ENCODE peak calls at places on chromosomes 16 and 17, in five cellular contexts. One of them, this sample, is unnamed.

GRCh38 chr17:73031472-73031871 is 61.0 kb downstream of the SLC39A11 start:
- DNase-seq in H1: no peak
- DNase-seq in K562: no peak
- DNase-seq in GM12892: no peak
- DNase-seq in HepG2: no peak
- DNase-seq in this sample: no peak

GRCh38 chr16:87653234-87653633 is 50.9 kb downstream of the JPH3 start:
- DNase-seq in H1: no peak
- DNase-seq in K562: peak
- DNase-seq in GM12892: no peak
- DNase-seq in HepG2: peak
- DNase-seq in this sample: peak

GRCh38 chr17:15446036-15446435 is 21.4 kb downstream of the CDRT4 start:
- DNase-seq in H1: peak
- DNase-seq in K562: peak
- DNase-seq in GM12892: no peak
- DNase-seq in HepG2: no peak
- DNase-seq in this sample: no peak

GRCh38 chr17:44218344-44219125 is 940 bp downstream of the UBTF start:
- DNase-seq in H1: peak
- DNase-seq in K562: peak
- DNase-seq in GM12892: peak
- DNase-seq in HepG2: peak
- DNase-seq in this sample: peak

GRCh38 chr16:10859650-10860049 is 17.4 kb upstream of the CIITA start:
- DNase-seq in H1: no peak
- DNase-seq in K562: no peak
- DNase-seq in GM12892: no peak
- DNase-seq in HepG2: no peak
- DNase-seq in this sample: no peak

GRCh38 chr16:58128721-58129096 is 472 bp downstream of the CFAP20 start:
- DNase-seq in H1: peak
- DNase-seq in K562: peak
- DNase-seq in GM12892: peak
- DNase-seq in HepG2: no peak
- DNase-seq in this sample: no peak

GRCh38 chr16:81204794-81205680 is 33.5 kb upstream of the BCO1 start:
- DNase-seq in H1: peak
- DNase-seq in K562: peak
- DNase-seq in GM12892: peak
- DNase-seq in HepG2: peak
- DNase-seq in this sample: peak

GRCh38 chr17:31738067-31738466 is 121.0 kb downstream of the COPRS start:
- DNase-seq in H1: no peak
- DNase-seq in K562: no peak
- DNase-seq in GM12892: no peak
- DNase-seq in HepG2: no peak
- DNase-seq in this sample: no peak

GRCh38 chr17:76382803-76383644 is 1.4 kb upstream of the SPHK1 start:
- DNase-seq in H1: peak
- DNase-seq in K562: peak
- DNase-seq in GM12892: peak
- DNase-seq in HepG2: peak
- DNase-seq in this sample: peak

GRCh38 chr17:60039509-60040442 is 38.9 kb downstream of the HEATR6 start:
- DNase-seq in H1: no peak
- DNase-seq in K562: peak
- DNase-seq in GM12892: no peak
- DNase-seq in HepG2: no peak
- DNase-seq in this sample: no peak

GRCh38 chr17:15289285-15290185 is 24.4 kb upstream of the PMP22 start:
- DNase-seq in H1: no peak
- DNase-seq in K562: peak
- DNase-seq in GM12892: no peak
- DNase-seq in HepG2: peak
- DNase-seq in this sample: no peak

DNA sequence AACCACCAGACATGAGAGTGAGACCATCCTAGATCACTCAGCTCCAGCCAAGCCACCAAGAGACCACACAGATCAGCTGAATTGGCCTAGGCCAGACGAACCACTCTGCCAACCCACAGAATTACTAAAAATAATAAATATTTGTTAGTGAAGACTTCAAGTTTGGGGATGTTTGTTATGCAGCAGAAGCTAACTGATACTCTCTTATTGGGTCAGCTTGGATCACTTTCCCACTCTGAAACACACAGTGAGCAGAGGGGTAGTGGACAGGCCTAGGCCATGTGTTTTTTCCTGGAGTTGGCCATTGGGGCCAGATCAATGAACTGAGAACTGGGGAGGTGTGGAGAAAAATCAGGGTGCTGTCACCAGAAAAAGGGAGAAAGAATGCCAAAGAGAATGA is 15.6 kb upstream of the ITPRIPL2 start:
- DNase-seq in H1: no peak
- DNase-seq in K562: no peak
- DNase-seq in GM12892: no peak
- DNase-seq in HepG2: no peak
- DNase-seq in this sample: no peak
- TF ChIP-seq POLR2AphosphoS5 in H1: no peak
- TF ChIP-seq POLR2AphosphoS5 in K562: no peak
- TF ChIP-seq POLR2AphosphoS5 in GM12892: no peak
- TF ChIP-seq POLR2AphosphoS5 in HepG2: no peak
- TF ChIP-seq POLR2AphosphoS5 in this sample: no peak

DNA sequence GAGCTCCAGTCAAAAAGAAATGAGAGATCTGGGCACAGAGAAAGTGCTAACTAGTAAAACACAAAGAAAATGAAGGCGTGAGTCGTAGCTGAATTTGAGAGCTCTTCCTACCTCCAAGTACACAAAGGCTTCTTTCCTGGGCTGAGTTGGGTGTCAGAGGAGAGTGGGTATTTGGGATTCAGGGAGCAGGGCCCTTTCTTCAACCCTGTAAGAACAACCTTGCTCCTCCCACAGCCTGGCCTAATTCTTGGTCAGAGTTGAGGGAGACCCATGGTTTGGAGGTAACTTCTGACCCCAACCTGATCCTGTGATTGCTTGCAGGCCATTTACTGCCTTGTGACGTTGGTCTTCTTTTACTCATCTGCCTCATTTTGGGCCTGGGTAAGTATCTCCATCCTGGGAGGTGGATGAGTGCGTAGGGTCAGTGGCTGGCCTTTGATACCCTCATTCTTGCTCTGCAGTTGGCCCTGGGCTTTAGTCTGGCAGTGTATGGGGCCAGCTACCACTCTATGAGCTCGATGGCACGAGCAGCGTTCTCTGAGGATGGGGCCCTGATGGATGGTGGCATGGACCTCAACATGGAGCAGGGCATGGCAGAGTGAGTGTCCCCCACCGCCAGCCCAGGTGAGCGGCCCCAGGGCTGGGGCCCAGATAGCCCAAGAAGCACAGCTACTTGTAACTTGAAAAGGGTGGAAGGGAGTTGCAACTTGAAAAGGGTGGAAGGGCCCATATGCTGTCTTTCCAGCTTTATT is 1.3 kb downstream of the TMEM208 start:
- DNase-seq in H1: no peak
- DNase-seq in K562: no peak
- DNase-seq in GM12892: no peak
- DNase-seq in HepG2: no peak
- DNase-seq in this sample: no peak
- TF ChIP-seq TAF1 in H1: no peak
- TF ChIP-seq TAF1 in K562: no peak
- TF ChIP-seq TAF1 in GM12892: no peak
- TF ChIP-seq TAF1 in HepG2: no peak
- TF ChIP-seq TAF1 in this sample: no peak

GRCh38 chr17:29677139-29677834 is 54.6 kb upstream of the CORO6 start:
- DNase-seq in H1: no peak
- DNase-seq in K562: no peak
- DNase-seq in GM12892: no peak
- DNase-seq in HepG2: no peak
- DNase-seq in this sample: no peak
- TF ChIP-seq POLR2A in H1: no peak
- TF ChIP-seq POLR2A in K562: no peak
- TF ChIP-seq POLR2A in GM12892: no peak
- TF ChIP-seq POLR2A in HepG2: no peak
- TF ChIP-seq POLR2A in this sample: no peak

DNA sequence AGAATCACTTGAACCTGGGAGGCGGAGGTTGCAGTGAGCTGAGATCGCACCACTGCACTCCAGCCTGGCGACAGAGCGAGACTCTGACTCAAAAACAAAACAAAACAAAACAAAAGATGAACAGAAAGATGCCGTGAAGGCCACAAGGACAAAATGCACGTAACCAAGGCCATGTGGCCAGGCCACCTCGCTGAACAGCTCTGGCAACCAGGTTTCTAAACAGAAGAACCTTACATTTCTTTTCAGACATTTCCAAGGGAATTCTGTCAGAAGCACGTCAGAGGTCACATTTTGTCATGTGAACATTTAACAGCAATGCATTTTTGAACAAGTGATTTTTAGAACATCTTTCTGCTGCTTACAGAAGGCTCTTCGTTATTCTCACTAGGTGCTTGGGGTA is 28.8 kb downstream of the USP22 start:
- DNase-seq in H1: no peak
- DNase-seq in K562: no peak
- DNase-seq in GM12892: no peak
- DNase-seq in HepG2: no peak
- DNase-seq in this sample: no peak
- TF ChIP-seq POLR2AphosphoS5 in H1: no peak
- TF ChIP-seq POLR2AphosphoS5 in K562: no peak
- TF ChIP-seq POLR2AphosphoS5 in GM12892: no peak
- TF ChIP-seq POLR2AphosphoS5 in HepG2: no peak
- TF ChIP-seq POLR2AphosphoS5 in this sample: no peak